ENCODE peak calls at places on chromosomes 16 and 17, in four cellular contexts. R is GM12891, H is K562, G is GM12878. E is an unnamed sample.

GRCh38 chr16:50103764-50104163 is 38.0 kb downstream of the HEATR3 start:
- DNase-seq in R (no peak), H (no peak), G (no peak), E (peak)

GRCh38 chr17:81241648-81242420 is 2.7 kb downstream of the NDUFAF8 start:
- DNase-seq in R (peak), H (peak), G (no peak), E (peak)

GRCh38 chr17:33980193-33980592 is 274.9 kb upstream of the CCL2 start:
- DNase-seq in R (no peak), H (no peak), G (peak), E (no peak)

GRCh38 chr17:27293359-27293897 is 486 bp upstream of the WSB1 start:
- DNase-seq in R (no peak), H (peak), G (no peak), E (no peak)

GRCh38 chr16:48535369-48535787 is 74.6 kb downstream of the N4BP1 start:
- DNase-seq in R (no peak), H (no peak), G (no peak), E (no peak)

GRCh38 chr16:87332150-87332549 is 15.0 kb upstream of the C16orf95 start:
- DNase-seq in R (no peak), H (no peak), G (no peak), E (no peak)

GRCh38 chr17:69060835-69061234 is at the start of gene ABCA9:
- DNase-seq in R (no peak), H (no peak), G (no peak), E (no peak)

GRCh38 chr17:8479431-8479947 is 43.8 kb downstream of the NDEL1 start:
- DNase-seq in R (no peak), H (no peak), G (no peak), E (no peak)

GRCh38 chr17:4161560-4162221 is 18.7 kb downstream of the CYB5D2 start:
- DNase-seq in R (no peak), H (peak), G (no peak), E (peak)

GRCh38 chr17:57671546-57672204 is 73.4 kb downstream of the CCDC182 start:
- DNase-seq in R (peak), H (peak), G (no peak), E (peak)

GRCh38 chr16:51141541-51141940 is 9.5 kb downstream of the SALL1 start:
- DNase-seq in R (no peak), H (no peak), G (no peak), E (no peak)

GRCh38 chr16:3174618-3175148 is 13.3 kb upstream of the OR1F1 start:
- DNase-seq in R (no peak), H (no peak), G (no peak), E (no peak)

GRCh38 chr17:10622610-10623485 is 34.3 kb downstream of the MYH3 start:
- DNase-seq in R (no peak), H (no peak), G (no peak), E (no peak)

GRCh38 chr17:27882162-27882840 is 10.9 kb downstream of the LYRM9 start:
- DNase-seq in R (no peak), H (no peak), G (no peak), E (no peak)

GRCh38 chr17:80474231-80474932 is 2.0 kb downstream of the NPTX1 start:
- DNase-seq in R (no peak), H (peak), G (no peak), E (peak)

GRCh38 chr17:75779987-75780889 is 4.4 kb upstream of the UNK start:
- DNase-seq in R (no peak), H (no peak), G (no peak), E (no peak)

GRCh38 chr16:21083729-21084268 is 66.8 kb downstream of the DNAH3 start:
- DNase-seq in R (peak), H (peak), G (no peak), E (peak)

GRCh38 chr17:79019631-79020584 is 4.1 kb upstream of the C1QTNF1 start:
- DNase-seq in R (no peak), H (peak), G (no peak), E (peak)

GRCh38 chr17:6986676-6987075 is 9.2 kb upstream of the ALOX12 start:
- DNase-seq in R (no peak), H (no peak), G (no peak), E (no peak)

GRCh38 chr16:83143788-83144187 is 517.0 kb downstream of the CDH13 start:
- DNase-seq in R (no peak), H (no peak), G (no peak), E (no peak)

GRCh38 chr17:78838574-78839005 is 2.0 kb downstream of the USP36 start:
- DNase-seq in R (no peak), H (peak), G (no peak), E (no peak)

GRCh38 chr17:4540224-4541040 is 14.8 kb downstream of the MYBBP1A start:
- DNase-seq in R (no peak), H (peak), G (no peak), E (no peak)

GRCh38 chr17:40320771-40321501 is 12.0 kb downstream of the RARA start:
- DNase-seq in R (no peak), H (peak), G (no peak), E (no peak)

GRCh38 chr17:8835631-8836364 is 31.7 kb downstream of the PIK3R6 start:
- DNase-seq in R (no peak), H (no peak), G (no peak), E (no peak)

GRCh38 chr16:69727916-69728270 is 1.5 kb upstream of the NQO1 start:
- DNase-seq in R (no peak), H (no peak), G (no peak), E (no peak)

GRCh38 chr16:87791295-87792204 is 25.8 kb upstream of the KLHDC4 start:
- DNase-seq in R (no peak), H (no peak), G (no peak), E (no peak)

GRCh38 chr17:79832211-79833109 is 6.8 kb downstream of the CBX4 start:
- DNase-seq in R (no peak), H (peak), G (no peak), E (peak)

GRCh38 chr16:27226476-27226875 is 23.1 kb downstream of the KDM8 start:
- DNase-seq in R (no peak), H (no peak), G (no peak), E (no peak)

GRCh38 chr17:15134363-15134762 is 130.8 kb downstream of the PMP22 start:
- DNase-seq in R (no peak), H (peak), G (no peak), E (no peak)

GRCh38 chr17:39252788-39253460 is 27.2 kb upstream of the STAC2 start:
- DNase-seq in R (no peak), H (no peak), G (no peak), E (no peak)

GRCh38 chr16:48158296-48158695 is 2.5 kb upstream of the ABCC12 start:
- DNase-seq in R (no peak), H (no peak), G (peak), E (peak)

GRCh38 chr16:86452451-86452850 is 57.9 kb upstream of the FOXF1 start:
- DNase-seq in R (no peak), H (no peak), G (no peak), E (no peak)

GRCh38 chr16:50056226-50056625 is 9.5 kb upstream of the HEATR3 start:
- DNase-seq in R (no peak), H (no peak), G (no peak), E (no peak)

GRCh38 chr17:65468321-65468720 is 93.1 kb downstream of the AXIN2 start:
- DNase-seq in R (no peak), H (no peak), G (no peak), E (no peak)

GRCh38 chr16:59878999-59879398 is 1144.9 kb upstream of the GOT2 start:
- DNase-seq in R (no peak), H (no peak), G (no peak), E (no peak)

GRCh38 chr16:51306116-51306515 is 155.0 kb upstream of the SALL1 start:
- DNase-seq in R (no peak), H (no peak), G (no peak), E (no peak)

GRCh38 chr16:78957328-78958100 is 643.0 kb downstream of the MAF start:
- DNase-seq in R (no peak), H (no peak), G (no peak), E (no peak)

GRCh38 chr16:88130681-88131080 is 179.4 kb downstream of the BANP start:
- DNase-seq in R (no peak), H (peak), G (no peak), E (no peak)

GRCh38 chr17:45869676-45870341 is 24.5 kb upstream of the MAPT start:
- DNase-seq in R (no peak), H (peak), G (no peak), E (no peak)
- TF ChIP-seq SPI1 in R (no peak), H (no peak), G (no peak), E (no peak)

GRCh38 chr16:7888421-7888820 is 555.8 kb downstream of the RBFOX1 start:
- DNase-seq in R (no peak), H (no peak), G (no peak), E (no peak)
- TF ChIP-seq SPI1 in R (no peak), H (no peak), G (no peak), E (no peak)

DNA sequence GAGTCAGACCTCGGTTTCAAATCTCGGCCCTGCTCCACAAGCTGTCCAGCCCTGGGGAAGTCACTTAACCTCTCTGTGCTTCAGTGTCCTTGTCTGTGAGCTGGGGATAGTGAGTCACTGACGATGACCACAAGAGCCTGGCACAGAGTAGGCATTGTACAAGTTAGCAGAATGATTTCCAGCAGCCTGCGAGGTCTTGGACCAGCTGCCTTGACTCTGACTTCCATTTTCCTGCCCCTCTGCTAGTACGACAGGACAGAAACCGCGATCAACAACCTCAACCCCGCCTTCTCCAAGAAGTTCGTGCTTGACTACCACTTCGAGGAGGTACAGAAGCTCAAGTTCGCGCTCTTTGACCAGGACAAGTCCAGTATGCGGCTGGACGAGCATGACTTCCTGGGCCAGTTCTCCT is 20.7 kb downstream of the CPNE2 start:
- DNase-seq in R (no peak), H (no peak), G (no peak), E (no peak)
- TF ChIP-seq SPI1 in R (no peak), H (no peak), G (no peak), E (no peak)

GRCh38 chr16:67399218-67399733 is 6.0 kb upstream of the TPPP3 start:
- DNase-seq in R (peak), H (peak), G (no peak), E (peak)
- TF ChIP-seq SPI1 in R (no peak), H (no peak), G (no peak), E (no peak)

DNA sequence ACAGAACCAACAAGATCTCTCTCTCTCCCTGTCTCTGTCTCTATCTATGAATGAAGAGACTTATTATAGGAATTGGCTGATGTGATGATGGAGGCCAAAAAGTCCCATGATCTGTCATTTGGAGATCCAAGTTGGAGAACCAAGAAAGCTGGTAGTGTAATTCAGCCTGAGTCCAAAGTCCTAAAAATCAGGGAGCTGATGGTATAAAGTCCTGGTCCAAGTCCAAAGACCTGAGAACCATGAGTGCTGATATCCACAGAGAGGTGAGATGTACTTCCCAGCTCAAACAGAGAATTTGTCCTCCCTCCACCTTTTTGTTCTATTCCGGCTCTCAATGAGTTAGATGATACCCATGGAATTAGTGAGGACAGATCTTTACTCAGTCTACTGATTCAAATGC is 15.4 kb upstream of the TMIGD1 start:
- DNase-seq in R (no peak), H (no peak), G (no peak), E (no peak)
- TF ChIP-seq SPI1 in R (no peak), H (no peak), G (no peak), E (no peak)